ENCODE peak calls at places on chromosomes 3 and 15, in nine cellular contexts. X is astrocyte; K is stomach; C is cardiac muscle cell; T is CD4-positive, alpha-beta T cell; I is breast epithelium; H is endodermal cell; U is left ventricle myocardium inferior; O is heart left ventricle. Y is an unnamed sample.

GRCh38 chr3:125440559-125440955 is 65.4 kb upstream of the ZNF148 start:
- DNase-seq in X (no peak), K (peak; percentile 84), C (no peak), T (no peak), I (no peak), H (peak; percentile 71), U (no peak), O (no peak), Y (peak; percentile 16)

GRCh38 chr3:62584636-62585035 is 211.3 kb upstream of the FEZF2 start:
- DNase-seq in X (no peak), K (no peak), C (no peak), T (no peak), I (no peak), H (no peak), U (no peak), O (no peak), Y (no peak)

GRCh38 chr3:189724366-189724765 is 93.2 kb downstream of the TP63 start:
- DNase-seq in X (no peak), K (no peak), C (peak; percentile 25), T (no peak), I (no peak), H (no peak), U (no peak), O (no peak), Y (no peak)

GRCh38 chr15:28096720-28097431 is 2.2 kb downstream of the OCA2 start:
- DNase-seq in X (no peak), K (no peak), C (no peak), T (no peak), I (no peak), H (peak; percentile 79), U (no peak), O (no peak), Y (no peak)

GRCh38 chr3:3160826-3161225 is 18.7 kb downstream of the CRBN start:
- DNase-seq in X (no peak), K (no peak), C (no peak), T (no peak), I (no peak), H (no peak), U (no peak), O (no peak), Y (no peak)

GRCh38 chr3:139122221-139122581 is 77.5 kb upstream of the PRR23C start:
- DNase-seq in X (peak; percentile 33), K (no peak), C (peak; percentile 73), T (no peak), I (no peak), H (no peak), U (no peak), O (no peak), Y (no peak)

GRCh38 chr3:35305406-35305805 is 333.9 kb upstream of the ARPP21 start:
- DNase-seq in X (no peak), K (no peak), C (no peak), T (no peak), I (no peak), H (no peak), U (no peak), O (no peak), Y (no peak)

GRCh38 chr3:88596451-88596850 is 446.7 kb downstream of the C3orf38 start:
- DNase-seq in X (no peak), K (no peak), C (no peak), T (no peak), I (no peak), H (no peak), U (no peak), O (no peak), Y (no peak)

GRCh38 chr3:55190296-55190695 is 262.4 kb upstream of the LRTM1 start:
- DNase-seq in X (peak; percentile 84), K (no peak), C (peak; percentile 57), T (no peak), I (no peak), H (no peak), U (no peak), O (no peak), Y (no peak)

GRCh38 chr15:98770984-98771383 is 122.6 kb downstream of the IGF1R start:
- DNase-seq in X (no peak), K (no peak), C (no peak), T (no peak), I (no peak), H (no peak), U (no peak), O (no peak), Y (no peak)

GRCh38 chr15:52306270-52306669 is 10.7 kb upstream of the MYO5C start:
- DNase-seq in X (peak; percentile 45), K (no peak), C (peak; percentile 57), T (no peak), I (no peak), H (no peak), U (no peak), O (no peak), Y (no peak)

GRCh38 chr15:96293446-96293845 is 37.1 kb upstream of the NR2F2 start:
- DNase-seq in X (peak; percentile 49), K (no peak), C (no peak), T (no peak), I (no peak), H (no peak), U (no peak), O (no peak), Y (no peak)

GRCh38 chr3:186413615-186414415 is 51.8 kb upstream of the DGKG start:
- DNase-seq in X (no peak), K (peak; percentile 51), C (peak; percentile 12), T (no peak), I (no peak), H (peak; percentile 74), U (peak; percentile 61), O (peak; percentile 62), Y (peak; percentile 23)

GRCh38 chr3:172125963-172126403 is 86.6 kb downstream of the FNDC3B start:
- DNase-seq in X (peak; percentile 72), K (peak; percentile 73), C (peak; percentile 63), T (no peak), I (no peak), H (no peak), U (peak; percentile 68), O (peak; percentile 62), Y (peak; percentile 69)

GRCh38 chr3:98741121-98741716 is 21.9 kb upstream of the ST3GAL6 start:
- DNase-seq in X (peak; percentile 61), K (no peak), C (peak; percentile 83), T (no peak), I (no peak), H (no peak), U (no peak), O (no peak), Y (no peak)

GRCh38 chr3:49668414-49668797 is 5.7 kb upstream of the APEH start:
- DNase-seq in X (no peak), K (no peak), C (no peak), T (no peak), I (no peak), H (peak; percentile 57), U (no peak), O (no peak), Y (no peak)

GRCh38 chr3:196654006-196654405 is 14.5 kb downstream of the NRROS start:
- DNase-seq in X (no peak), K (no peak), C (no peak), T (no peak), I (no peak), H (no peak), U (no peak), O (no peak), Y (no peak)

GRCh38 chr3:12139111-12139511 is 19.6 kb downstream of the TIMP4 start:
- DNase-seq in X (peak; percentile 36), K (no peak), C (peak; percentile 86), T (no peak), I (no peak), H (peak; percentile 82), U (no peak), O (peak; percentile 42), Y (no peak)
- TF ChIP-seq CTCF in X (peak; percentile 72), K (peak; percentile 51), C (peak; percentile 78), T (no peak), I (no peak), H (peak; percentile 86), U (peak; percentile 73), O (peak; percentile 68), Y (peak; percentile 50)

GRCh38 chr3:141203866-141204265 is 27.8 kb upstream of the PXYLP1 start:
- DNase-seq in X (no peak), K (no peak), C (no peak), T (no peak), I (no peak), H (no peak), U (no peak), O (no peak), Y (no peak)

GRCh38 chr3:141204343-141204742 is 27.3 kb upstream of the PXYLP1 start:
- DNase-seq in X (no peak), K (no peak), C (no peak), T (no peak), I (no peak), H (no peak), U (no peak), O (no peak), Y (no peak)

GRCh38 chr3:141201122-141201521 is 30.5 kb upstream of the PXYLP1 start:
- DNase-seq in X (no peak), K (no peak), C (no peak), T (no peak), I (no peak), H (no peak), U (no peak), O (no peak), Y (no peak)

GRCh38 chr3:141202682-141203081 is 28.9 kb upstream of the PXYLP1 start:
- DNase-seq in X (no peak), K (no peak), C (no peak), T (no peak), I (no peak), H (no peak), U (no peak), O (no peak), Y (no peak)
- H3K27me3 ChIP-seq in X (peaks cover 9% of the 10 kb centered on the region), K (no peaks in the 10 kb centered on the region), C (no peaks in the 10 kb centered on the region), T (no peaks in the 10 kb centered on the region), I (no peaks in the 10 kb centered on the region), H (no peaks in the 10 kb centered on the region), U (no peaks in the 10 kb centered on the region), O (no peaks in the 10 kb centered on the region), Y (no peaks in the 10 kb centered on the region)

GRCh38 chr3:156847746-156848339 is 21.7 kb downstream of the LEKR1 start:
- DNase-seq in X (no peak), K (no peak), C (no peak), T (no peak), I (no peak), H (no peak), U (no peak), O (no peak), Y (no peak)
- TF ChIP-seq CTCF in X (no peak), K (no peak), C (no peak), T (no peak), I (no peak), H (no peak), U (no peak), O (no peak), Y (no peak)

DNA sequence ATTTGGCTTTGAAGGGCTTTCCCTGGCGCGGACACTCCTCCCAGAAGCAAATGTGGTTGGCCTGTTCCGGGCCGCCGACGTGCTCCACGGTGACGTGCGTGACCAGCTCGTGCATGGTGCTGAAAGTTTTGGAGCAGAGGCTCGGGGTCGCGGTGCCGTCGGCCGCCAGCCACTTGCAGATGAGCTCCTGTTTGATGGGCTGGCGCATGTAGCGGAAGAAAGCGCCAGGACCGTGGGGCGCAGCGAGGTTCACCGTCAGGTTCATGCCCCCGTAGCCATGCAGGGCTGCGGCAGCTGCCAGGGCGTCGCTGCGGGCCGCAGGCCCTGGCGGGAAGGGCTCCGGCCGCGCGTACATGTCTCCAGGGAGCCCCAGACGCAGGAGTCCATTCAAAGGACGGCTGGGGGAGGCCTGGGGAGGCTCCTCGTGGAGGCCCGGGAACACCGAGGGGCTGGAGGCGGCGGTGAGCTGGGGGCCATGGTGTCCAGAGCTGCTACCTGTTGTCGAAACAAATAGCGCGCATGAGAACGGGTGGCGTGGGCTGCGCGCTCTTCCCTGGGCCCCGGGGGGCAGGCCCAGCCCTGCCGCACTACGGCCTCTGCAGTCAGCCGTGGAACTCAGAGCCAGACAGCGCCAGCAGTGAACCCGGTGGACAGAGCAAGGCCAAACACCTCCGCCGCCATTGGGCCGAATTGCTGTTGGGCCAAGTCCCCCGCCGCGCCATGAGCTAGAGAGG is 10.2 kb downstream of the ZIC4 start:
- DNase-seq in X (no peak), K (no peak), C (no peak), T (no peak), I (no peak), H (peak; percentile 84), U (no peak), O (no peak), Y (no peak)
- H3K27me3 ChIP-seq in X (peaks cover 12% of the 10 kb centered on the region), K (peaks cover 56% of the 10 kb centered on the region), C (peaks cover 100% of the 10 kb centered on the region), T (peaks cover 95% of the 10 kb centered on the region), I (peaks cover 95% of the 10 kb centered on the region), H (peaks cover 100% of the 10 kb centered on the region), U (peaks cover 100% of the 10 kb centered on the region), O (peaks cover 100% of the 10 kb centered on the region), Y (peaks cover 65% of the 10 kb centered on the region)